ENCODE peak calls at places on chromosomes 13 and 19, in seven cellular contexts. One of them, this sample, is unnamed. For H3K36me3, the result is how much of the 10 kb centered on the place peaks cover.

GRCh38 chr13:101654916-101655315 is 202.4 kb downstream of the ITGBL1 start:
- DNase-seq in transverse colon: no peak
- DNase-seq in stomach: no peak
- DNase-seq in suprapubic skin: no peak
- DNase-seq in GM12878: no peak
- DNase-seq in spleen: no peak
- DNase-seq in breast epithelium: no peak
- DNase-seq in this sample: no peak

GRCh38 chr13:105510363-105510762 is 1025.1 kb downstream of the EFNB2 start:
- DNase-seq in stomach: no peak
- DNase-seq in breast epithelium: no peak
- DNase-seq in GM12878: no peak
- DNase-seq in transverse colon: no peak
- DNase-seq in suprapubic skin: no peak
- DNase-seq in spleen: no peak
- DNase-seq in this sample: no peak

GRCh38 chr13:63517376-63517775 is 2101.7 kb upstream of the PCDH20 start:
- DNase-seq in GM12878: no peak
- DNase-seq in transverse colon: no peak
- DNase-seq in stomach: no peak
- DNase-seq in suprapubic skin: no peak
- DNase-seq in breast epithelium: no peak
- DNase-seq in spleen: no peak
- DNase-seq in this sample: no peak

GRCh38 chr19:43765109-43765876 is 10.5 kb upstream of the SMG9 start:
- DNase-seq in suprapubic skin: no peak
- DNase-seq in breast epithelium: peak
- DNase-seq in spleen: peak
- DNase-seq in GM12878: peak
- DNase-seq in stomach: peak
- DNase-seq in transverse colon: peak
- DNase-seq in this sample: no peak

GRCh38 chr13:28744091-28744536 is 25.3 kb upstream of the SLC46A3 start:
- DNase-seq in transverse colon: no peak
- DNase-seq in suprapubic skin: no peak
- DNase-seq in spleen: no peak
- DNase-seq in breast epithelium: no peak
- DNase-seq in stomach: no peak
- DNase-seq in GM12878: no peak
- DNase-seq in this sample: no peak

GRCh38 chr19:4043966-4044365 is 22.7 kb downstream of the ZBTB7A start:
- DNase-seq in stomach: no peak
- DNase-seq in GM12878: no peak
- DNase-seq in transverse colon: no peak
- DNase-seq in breast epithelium: no peak
- DNase-seq in suprapubic skin: no peak
- DNase-seq in spleen: no peak
- DNase-seq in this sample: no peak

GRCh38 chr13:105442941-105443340 is 1092.5 kb downstream of the EFNB2 start:
- DNase-seq in transverse colon: no peak
- DNase-seq in stomach: no peak
- DNase-seq in suprapubic skin: no peak
- DNase-seq in breast epithelium: no peak
- DNase-seq in spleen: no peak
- DNase-seq in GM12878: no peak
- DNase-seq in this sample: no peak

GRCh38 chr19:10730932-10731331 is 13.1 kb downstream of the DNM2 start:
- DNase-seq in spleen: peak
- DNase-seq in breast epithelium: no peak
- DNase-seq in GM12878: no peak
- DNase-seq in suprapubic skin: no peak
- DNase-seq in stomach: peak
- DNase-seq in transverse colon: no peak
- DNase-seq in this sample: no peak

GRCh38 chr13:84366484-84366883 is 484.2 kb upstream of the SLITRK1 start:
- DNase-seq in stomach: no peak
- DNase-seq in spleen: no peak
- DNase-seq in GM12878: no peak
- DNase-seq in breast epithelium: no peak
- DNase-seq in transverse colon: no peak
- DNase-seq in suprapubic skin: no peak
- DNase-seq in this sample: no peak

GRCh38 chr13:50955807-50956206 is 46.2 kb downstream of the RNASEH2B start:
- DNase-seq in stomach: no peak
- DNase-seq in suprapubic skin: no peak
- DNase-seq in spleen: no peak
- DNase-seq in transverse colon: no peak
- DNase-seq in breast epithelium: no peak
- DNase-seq in GM12878: no peak
- DNase-seq in this sample: no peak

GRCh38 chr19:57171551-57172081 is 4.3 kb upstream of the DUXA start:
- DNase-seq in suprapubic skin: no peak
- DNase-seq in GM12878: no peak
- DNase-seq in breast epithelium: peak
- DNase-seq in transverse colon: peak
- DNase-seq in stomach: no peak
- DNase-seq in spleen: peak
- DNase-seq in this sample: peak

GRCh38 chr13:49023441-49023840 is 47.7 kb downstream of the FNDC3A start:
- DNase-seq in stomach: no peak
- DNase-seq in transverse colon: no peak
- DNase-seq in GM12878: no peak
- DNase-seq in suprapubic skin: no peak
- DNase-seq in breast epithelium: no peak
- DNase-seq in spleen: no peak
- DNase-seq in this sample: no peak

GRCh38 chr19:51365211-51366049 is 758 bp downstream of the ETFB start:
- DNase-seq in transverse colon: peak
- DNase-seq in suprapubic skin: no peak
- DNase-seq in breast epithelium: no peak
- DNase-seq in GM12878: no peak
- DNase-seq in stomach: peak
- DNase-seq in spleen: no peak
- DNase-seq in this sample: no peak

GRCh38 chr19:1652471-1653299 is at the start of gene TCF3:
- DNase-seq in stomach: peak
- DNase-seq in spleen: peak
- DNase-seq in transverse colon: peak
- DNase-seq in GM12878: peak
- DNase-seq in breast epithelium: peak
- DNase-seq in suprapubic skin: peak
- DNase-seq in this sample: peak
- TF ChIP-seq POLR2AphosphoS5 in stomach: peak
- TF ChIP-seq POLR2AphosphoS5 in spleen: peak
- TF ChIP-seq POLR2AphosphoS5 in transverse colon: peak
- TF ChIP-seq POLR2AphosphoS5 in GM12878: peak
- TF ChIP-seq POLR2AphosphoS5 in breast epithelium: peak
- TF ChIP-seq POLR2AphosphoS5 in suprapubic skin: peak
- TF ChIP-seq POLR2AphosphoS5 in this sample: peak

GRCh38 chr19:13929340-13929739 is 8.9 kb downstream of the PODNL1 start:
- DNase-seq in breast epithelium: no peak
- DNase-seq in transverse colon: no peak
- DNase-seq in GM12878: no peak
- DNase-seq in spleen: no peak
- DNase-seq in stomach: no peak
- DNase-seq in suprapubic skin: no peak
- DNase-seq in this sample: no peak
- H3K36me3 ChIP-seq in breast epithelium: under half
- H3K36me3 ChIP-seq in transverse colon: under half
- H3K36me3 ChIP-seq in GM12878: under half
- H3K36me3 ChIP-seq in spleen: under half
- H3K36me3 ChIP-seq in stomach: half or more
- H3K36me3 ChIP-seq in suprapubic skin: half or more
- H3K36me3 ChIP-seq in this sample: under half

DNA sequence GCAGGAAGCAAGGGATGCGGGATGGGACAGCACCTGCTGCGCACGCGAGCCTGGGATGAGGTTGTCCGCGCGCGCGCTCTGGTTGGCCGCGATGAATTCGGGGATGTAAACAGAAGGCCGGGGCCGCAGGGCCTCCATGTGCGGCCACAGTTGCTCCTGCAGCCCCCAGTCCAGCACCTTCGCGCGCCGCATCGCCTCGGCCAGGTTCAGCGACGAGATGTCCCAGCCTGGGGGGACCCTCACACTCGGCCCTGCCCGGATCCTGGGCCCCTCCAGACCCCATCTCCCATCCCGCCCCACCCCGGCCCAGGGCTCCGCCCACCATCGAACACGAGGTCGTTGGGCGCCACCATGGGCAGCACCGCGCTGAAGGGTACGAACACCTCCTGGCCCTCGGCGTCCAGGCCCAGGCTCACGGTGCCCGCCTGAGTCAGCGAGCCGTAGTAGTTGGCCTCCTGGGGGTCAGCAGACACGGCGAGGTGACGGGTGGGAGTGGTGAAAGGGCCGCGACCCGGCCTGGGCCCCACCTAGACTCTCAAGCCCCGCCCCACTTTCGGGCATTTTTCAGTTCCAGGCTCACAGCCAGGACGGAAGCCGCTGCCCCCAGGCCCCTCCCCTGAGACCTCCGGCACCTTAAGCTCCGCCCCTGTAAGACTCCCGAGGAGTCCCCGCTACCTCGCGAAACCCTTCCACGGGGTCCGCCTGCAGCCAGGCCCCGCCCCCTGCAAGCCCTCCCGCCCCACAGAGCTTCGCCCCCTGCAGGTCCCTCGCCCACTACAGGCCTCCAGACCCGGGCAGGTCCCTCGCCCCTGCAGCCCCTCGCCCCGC is 1.1 kb downstream of the ISYNA1 start:
- DNase-seq in breast epithelium: peak
- DNase-seq in spleen: peak
- DNase-seq in stomach: peak
- DNase-seq in transverse colon: peak
- DNase-seq in suprapubic skin: no peak
- DNase-seq in GM12878: no peak
- DNase-seq in this sample: peak
- TF ChIP-seq CTCF in breast epithelium: no peak
- TF ChIP-seq CTCF in spleen: no peak
- TF ChIP-seq CTCF in stomach: no peak
- TF ChIP-seq CTCF in transverse colon: no peak
- TF ChIP-seq CTCF in suprapubic skin: no peak
- TF ChIP-seq CTCF in GM12878: no peak
- TF ChIP-seq CTCF in this sample: no peak

DNA sequence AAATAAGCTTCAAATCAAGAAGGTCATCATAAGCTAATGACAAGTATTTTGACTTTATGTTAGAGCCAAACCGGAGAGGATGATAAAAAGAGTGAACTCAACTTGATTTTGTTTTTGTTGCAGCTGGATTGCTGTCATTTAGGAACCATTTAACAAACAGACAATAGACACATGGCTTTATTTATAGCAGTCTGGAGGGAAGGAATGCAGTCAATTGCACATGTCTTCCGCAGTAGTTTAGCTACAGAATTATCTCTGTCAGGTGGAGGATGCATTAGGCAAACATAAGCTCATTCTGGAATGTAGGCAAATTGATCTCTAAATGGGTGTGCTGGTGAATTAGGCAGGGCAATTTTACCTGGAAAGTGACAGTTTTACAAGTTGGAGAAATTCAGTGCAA is 318.1 kb downstream of the NDFIP2 start:
- DNase-seq in stomach: no peak
- DNase-seq in transverse colon: no peak
- DNase-seq in spleen: no peak
- DNase-seq in breast epithelium: no peak
- DNase-seq in suprapubic skin: no peak
- DNase-seq in GM12878: no peak
- DNase-seq in this sample: no peak
- TF ChIP-seq POLR2AphosphoS5 in stomach: no peak
- TF ChIP-seq POLR2AphosphoS5 in transverse colon: no peak
- TF ChIP-seq POLR2AphosphoS5 in spleen: no peak
- TF ChIP-seq POLR2AphosphoS5 in breast epithelium: no peak
- TF ChIP-seq POLR2AphosphoS5 in suprapubic skin: no peak
- TF ChIP-seq POLR2AphosphoS5 in GM12878: no peak
- TF ChIP-seq POLR2AphosphoS5 in this sample: no peak

DNA sequence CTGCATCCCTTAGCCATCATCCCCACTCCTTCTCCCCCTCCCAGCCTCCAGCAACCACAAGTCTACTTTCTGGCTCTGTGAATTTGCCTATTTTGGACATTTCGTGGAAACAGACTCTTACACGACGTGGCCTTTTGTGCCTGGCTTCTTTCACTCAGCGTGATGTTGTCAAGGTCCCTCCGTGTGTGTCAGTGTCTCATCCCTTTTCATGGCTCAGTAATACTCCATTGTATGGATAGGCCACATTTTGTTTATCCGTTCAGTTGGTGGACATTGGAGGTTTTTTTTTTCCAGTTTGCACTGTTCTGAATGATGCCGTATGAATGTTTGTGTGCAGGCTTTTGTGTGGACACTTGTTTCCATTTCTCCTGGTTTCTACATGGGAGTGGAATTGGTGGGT is 38.0 kb downstream of the BICRA start:
- DNase-seq in GM12878: no peak
- DNase-seq in suprapubic skin: no peak
- DNase-seq in transverse colon: no peak
- DNase-seq in spleen: no peak
- DNase-seq in stomach: no peak
- DNase-seq in breast epithelium: no peak
- DNase-seq in this sample: no peak
- H3K36me3 ChIP-seq in GM12878: under half
- H3K36me3 ChIP-seq in suprapubic skin: under half
- H3K36me3 ChIP-seq in transverse colon: under half
- H3K36me3 ChIP-seq in spleen: under half
- H3K36me3 ChIP-seq in stomach: under half
- H3K36me3 ChIP-seq in breast epithelium: under half
- H3K36me3 ChIP-seq in this sample: under half

DNA sequence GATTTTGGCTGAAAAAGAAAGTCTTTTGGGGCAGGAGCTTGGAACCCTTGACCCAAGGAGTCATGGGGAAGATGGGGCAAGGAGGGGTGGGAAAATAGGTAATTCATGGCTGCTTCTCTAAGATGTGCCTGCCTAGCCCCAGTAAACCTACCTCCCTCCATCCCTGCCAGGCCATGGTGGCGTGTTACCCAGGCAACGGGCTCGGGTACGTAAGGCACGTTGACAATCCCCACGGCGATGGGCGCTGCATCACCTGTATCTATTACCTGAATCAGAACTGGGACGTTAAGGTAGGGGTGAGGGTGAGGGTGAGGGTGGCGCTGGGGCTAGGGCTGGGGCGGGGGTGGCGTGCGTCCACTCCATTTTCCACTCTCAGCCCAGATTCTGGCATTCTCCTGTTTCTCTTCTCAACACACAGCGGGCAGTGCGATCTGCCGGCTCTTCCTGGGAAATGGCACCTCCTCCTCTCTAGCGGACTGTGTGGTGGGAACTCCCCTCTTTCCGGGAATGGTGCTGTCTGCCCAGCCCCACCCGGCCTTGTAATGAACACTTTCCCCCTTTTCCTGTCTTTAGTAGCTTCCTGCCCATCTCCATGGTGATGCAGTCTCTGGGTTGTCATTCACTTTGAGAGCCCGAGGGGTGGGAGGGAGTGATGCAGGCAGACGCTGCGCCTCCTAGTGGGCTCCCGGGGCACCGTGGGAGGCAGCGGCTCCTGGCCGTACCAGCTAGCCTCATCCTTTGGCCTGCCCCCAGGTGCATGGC is 7.6 kb downstream of the EGLN2 start:
- DNase-seq in spleen: peak
- DNase-seq in stomach: peak
- DNase-seq in suprapubic skin: peak
- DNase-seq in breast epithelium: peak
- DNase-seq in transverse colon: peak
- DNase-seq in GM12878: no peak
- DNase-seq in this sample: peak
- TF ChIP-seq CTCF in spleen: peak
- TF ChIP-seq CTCF in stomach: no peak
- TF ChIP-seq CTCF in suprapubic skin: peak
- TF ChIP-seq CTCF in breast epithelium: peak
- TF ChIP-seq CTCF in transverse colon: peak
- TF ChIP-seq CTCF in GM12878: peak
- TF ChIP-seq CTCF in this sample: peak

This sample was measured in prostate gland.